ENCODE peak calls at places on chromosomes 12 and 14, in six cellular contexts. V is IMR-90, P is A549, N is K562, E is GM12878, Y is HepG2. U is an unnamed sample.
A peak's percentile ranks its signal among the peaks of the same experiment; 100 is the strongest.

GRCh38 chr14:101286271-101287018 is 274.9 kb upstream of the DIO3 start:
- DNase-seq in Y (peak; percentile 20), N (no peak), V (no peak), E (no peak), P (no peak), U (no peak)

GRCh38 chr14:100202712-100203111 is 36.2 kb upstream of the YY1 start:
- DNase-seq in Y (no peak), N (no peak), P (no peak), V (no peak), E (no peak), U (no peak)

GRCh38 chr14:39755269-39755878 is 323.1 kb upstream of the FBXO33 start:
- DNase-seq in N (no peak), Y (no peak), V (no peak), P (no peak), E (no peak), U (no peak)

GRCh38 chr12:106673151-106673550 is 90.3 kb downstream of the RFX4 start:
- DNase-seq in Y (no peak), E (no peak), N (no peak), P (no peak), V (no peak), U (no peak)

GRCh38 chr12:45220961-45221360 is 5.1 kb downstream of the ANO6 start:
- DNase-seq in V (no peak), Y (no peak), P (no peak), E (no peak), N (no peak), U (no peak)

GRCh38 chr14:71187633-71188356 is 280.5 kb downstream of the PCNX1 start:
- DNase-seq in P (no peak), V (no peak), E (no peak), Y (no peak), N (no peak), U (no peak)

GRCh38 chr12:1350055-1350933 is 244.1 kb downstream of the FBXL14 start:
- DNase-seq in N (no peak), V (peak; percentile 86), Y (no peak), P (peak; percentile 54), E (no peak), U (no peak)

GRCh38 chr12:57868211-57868610 is 21.7 kb upstream of the CTDSP2 start:
- DNase-seq in V (peak; percentile 36), P (no peak), Y (no peak), E (no peak), N (no peak), U (no peak)

GRCh38 chr14:74503256-74503972 is 9.8 kb downstream of the ISCA2 start:
- DNase-seq in Y (no peak), N (no peak), V (no peak), E (no peak), P (no peak), U (no peak)

GRCh38 chr12:109192358-109192757 is 76.0 kb downstream of the ACACB start:
- DNase-seq in E (no peak), N (no peak), P (peak; percentile 91), Y (no peak), V (peak; percentile 64), U (no peak)

GRCh38 chr12:94139816-94140215 is 8.6 kb upstream of the PLXNC1 start:
- DNase-seq in E (no peak), Y (no peak), P (no peak), N (no peak), V (no peak), U (no peak)

DNA sequence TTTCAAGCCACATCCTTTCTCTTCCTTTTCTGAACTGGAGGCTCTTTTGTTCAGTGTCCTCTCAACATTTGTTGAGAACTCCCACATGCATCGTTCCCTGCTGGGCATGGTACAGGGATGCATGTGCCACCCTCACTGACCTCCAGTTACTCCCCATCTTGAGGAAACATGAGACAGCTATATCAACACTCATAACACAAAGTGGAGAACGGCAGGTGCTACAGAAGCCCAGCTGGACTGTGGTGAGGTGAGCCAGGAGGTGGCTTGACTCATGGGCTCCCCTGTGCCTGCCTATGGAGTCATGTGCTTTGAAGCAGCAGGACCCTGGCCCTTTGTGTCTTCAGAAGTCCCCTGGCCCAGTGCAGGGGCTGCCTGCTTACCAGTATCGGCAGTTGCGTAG is 9.7 kb downstream of the MYH6 start:
- DNase-seq in N (no peak), Y (no peak), P (no peak), E (no peak), V (no peak), U (no peak)
- TF ChIP-seq BHLHE40 in N (no peak), Y (no peak), P (no peak), E (no peak), V (no peak), U (no peak)

DNA sequence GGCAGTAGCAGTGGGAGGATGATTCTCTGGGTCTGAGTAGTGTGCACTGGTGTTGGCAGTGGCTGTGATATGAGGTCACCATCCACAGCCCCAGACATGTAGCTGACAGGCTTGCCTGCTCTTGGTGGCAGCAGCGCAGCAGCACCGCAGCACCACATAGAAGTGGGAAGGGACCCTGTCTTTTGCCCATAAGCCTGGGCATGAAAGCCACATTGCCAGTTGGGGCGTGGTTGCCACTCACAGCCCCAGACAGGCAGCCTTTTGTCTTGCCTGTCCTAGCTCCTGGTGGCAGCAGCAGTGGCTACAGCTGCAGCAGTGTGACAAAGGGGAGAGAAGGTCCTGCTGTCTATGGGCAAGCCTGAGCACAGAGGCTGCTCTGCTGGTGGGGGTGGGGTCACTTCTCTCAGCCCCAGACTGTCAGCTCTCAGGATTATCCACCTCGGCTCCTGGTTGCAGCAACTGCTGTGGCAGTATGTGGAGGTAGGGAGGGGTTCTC is 71.5 kb downstream of the BRMS1L start:
- DNase-seq in Y (peak; percentile 50), N (no peak), V (no peak), P (no peak), E (no peak), U (no peak)
- TF ChIP-seq BHLHE40 in Y (no peak), N (no peak), V (no peak), P (no peak), E (no peak), U (no peak)

DNA sequence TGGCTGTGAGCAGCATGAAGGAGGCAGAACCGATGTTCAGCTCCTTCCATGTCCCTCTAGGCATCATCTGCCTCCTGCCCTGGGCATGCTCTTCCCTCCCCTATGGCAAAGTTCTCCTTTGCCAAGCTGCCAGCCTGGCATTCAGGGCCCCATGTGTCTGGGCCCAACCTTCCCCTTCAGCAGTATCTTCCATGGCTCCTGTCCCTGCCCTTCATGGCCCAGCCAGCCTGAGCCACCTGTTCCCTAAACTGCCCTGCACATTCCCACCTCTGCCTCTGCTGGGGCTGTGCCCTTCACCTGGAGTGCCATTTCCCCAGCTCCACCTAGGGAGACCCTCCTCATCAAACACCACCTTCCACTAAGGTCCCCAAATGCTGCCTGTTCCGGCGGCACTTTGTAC is 74.0 kb upstream of the TCL1A start:
- DNase-seq in P (no peak), N (no peak), E (no peak), V (no peak), Y (no peak), U (no peak)
- TF ChIP-seq BHLHE40 in P (no peak), N (no peak), E (no peak), V (no peak), Y (no peak), U (no peak)

GRCh38 chr14:59055439-59056045 is 132.9 kb upstream of the DAAM1 start:
- DNase-seq in N (peak; percentile 32), V (peak; percentile 72), Y (peak; percentile 21), P (peak; percentile 28), E (peak; percentile 7), U (peak; percentile 62)
- TF ChIP-seq BHLHE40 in N (no peak), V (no peak), Y (no peak), P (no peak), E (no peak), U (no peak)

GRCh38 chr14:77062261-77062660 is 33.8 kb upstream of the IRF2BPL start:
- DNase-seq in N (no peak), V (no peak), Y (no peak), P (no peak), E (no peak), U (no peak)

GRCh38 chr14:77061630-77062029 is 33.1 kb upstream of the IRF2BPL start:
- DNase-seq in Y (no peak), V (no peak), P (no peak), E (no peak), N (no peak), U (no peak)

GRCh38 chr14:77058785-77059184 is 30.3 kb upstream of the IRF2BPL start:
- DNase-seq in E (no peak), N (no peak), V (no peak), Y (no peak), P (no peak), U (no peak)

GRCh38 chr14:77058082-77058481 is 29.6 kb upstream of the IRF2BPL start:
- DNase-seq in P (no peak), V (no peak), E (no peak), Y (no peak), N (no peak), U (no peak)

GRCh38 chr14:77059276-77059934 is 30.9 kb upstream of the IRF2BPL start:
- DNase-seq in V (peak; percentile 91), Y (peak; percentile 51), E (no peak), N (peak; percentile 77), P (peak; percentile 66), U (peak; percentile 71)
- TF ChIP-seq BHLHE40 in V (peak; percentile 15), Y (no peak), E (no peak), N (no peak), P (no peak), U (no peak)

GRCh38 chr14:38138581-38139138 is 69.0 kb upstream of the SSTR1 start:
- DNase-seq in P (peak; percentile 2), E (no peak), V (peak; percentile 68), Y (no peak), N (no peak), U (no peak)
- TF ChIP-seq BHLHE40 in P (no peak), E (no peak), V (no peak), Y (no peak), N (no peak), U (no peak)

GRCh38 chr14:68376067-68376810 is 416.6 kb downstream of the ZFP36L1 start:
- DNase-seq in Y (no peak), N (no peak), V (no peak), E (no peak), P (no peak), U (no peak)
- TF ChIP-seq BHLHE40 in Y (no peak), N (no peak), V (no peak), E (no peak), P (no peak), U (no peak)

DNA sequence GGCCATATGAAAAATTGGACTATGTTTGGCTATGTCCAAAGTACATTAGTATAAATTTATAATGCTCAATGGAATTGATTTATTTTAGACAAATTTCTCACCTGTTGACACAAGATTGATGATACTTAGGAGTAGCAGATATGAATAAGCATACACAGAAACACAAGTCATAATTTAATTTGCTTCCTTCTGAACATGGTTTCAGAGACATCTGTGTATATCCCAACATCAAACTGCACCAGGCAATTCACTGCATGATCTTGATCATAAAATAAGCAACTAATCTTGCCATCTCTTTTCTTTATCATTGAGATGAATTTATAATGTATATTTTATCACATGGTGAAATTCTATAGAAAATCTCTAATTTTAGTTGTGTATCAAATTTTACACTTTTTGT is 3.8 kb downstream of the CLECL1 start:
- DNase-seq in E (no peak), Y (no peak), V (no peak), N (no peak), P (no peak), U (no peak)
- TF ChIP-seq BHLHE40 in E (no peak), Y (no peak), V (no peak), N (no peak), P (no peak), U (no peak)

U was measured in HEK293T.